ENCODE peak calls at places on chromosomes 4 and X, in five cellular contexts. O is uterus, T is thoracic aorta, P is stomach, I is hepatocyte. S is an unnamed sample.

GRCh38 chrX:95764972-95765451 is 919.6 kb upstream of the DIAPH2 start:
- DNase-seq in O (no peak), T (no peak), I (peak; percentile 75), P (no peak), S (peak; percentile 44)

GRCh38 chr4:22901631-22902030 is 208.9 kb downstream of the GBA3 start:
- DNase-seq in P (no peak), I (no peak), O (no peak), T (no peak), S (no peak)

GRCh38 chr4:89048906-89049601 is 7.9 kb downstream of the FAM13A start:
- DNase-seq in I (no peak), O (no peak), T (no peak), P (no peak), S (no peak)

GRCh38 chr4:153465583-153465921 is 608 bp upstream of the TMEM131L start:
- DNase-seq in P (peak; percentile 41), I (peak; percentile 60), O (peak; percentile 59), T (peak; percentile 24), S (peak; percentile 59)

GRCh38 chr4:155660436-155660835 is 6.2 kb upstream of the GUCY1A1 start:
- DNase-seq in T (no peak), I (no peak), O (no peak), P (no peak), S (no peak)

GRCh38 chrX:21926527-21927278 is 13.8 kb upstream of the SMS start:
- DNase-seq in T (no peak), O (no peak), P (no peak), I (peak; percentile 60), S (peak; percentile 96)

GRCh38 chr4:2469192-2469984 is 482 bp downstream of the RNF4 start:
- DNase-seq in T (no peak), I (peak; percentile 66), P (peak; percentile 67), O (no peak), S (peak; percentile 27)

GRCh38 chr4:139207247-139207646 is 30.2 kb upstream of the ELF2 start:
- DNase-seq in I (no peak), T (no peak), O (no peak), P (no peak), S (no peak)

GRCh38 chrX:18696653-18697052 is 10.8 kb upstream of the PPEF1 start:
- DNase-seq in T (no peak), I (no peak), P (no peak), O (no peak), S (no peak)

GRCh38 chr4:126106658-126107057 is 791.9 kb downstream of the FAT4 start:
- DNase-seq in P (no peak), I (no peak), T (no peak), O (no peak), S (peak; percentile 6)

GRCh38 chr4:156169011-156169410 is 215.3 kb upstream of the CTSO start:
- DNase-seq in T (no peak), O (peak; percentile 70), P (no peak), I (peak; percentile 72), S (peak; percentile 94)

GRCh38 chr4:154720123-154720522 is 23.7 kb upstream of the LRAT start:
- DNase-seq in O (no peak), P (no peak), T (no peak), I (no peak), S (peak; percentile 50)

GRCh38 chr4:162392938-162393337 is 229.1 kb upstream of the FSTL5 start:
- DNase-seq in P (no peak), I (no peak), O (no peak), T (no peak), S (no peak)

GRCh38 chr4:55176497-55176896 is 51.1 kb upstream of the KDR start:
- DNase-seq in T (no peak), O (no peak), I (no peak), P (no peak), S (no peak)

GRCh38 chr4:38523524-38524448 is 140.2 kb upstream of the KLF3 start:
- DNase-seq in T (no peak), I (no peak), P (no peak), O (no peak), S (no peak)

GRCh38 chr4:173426064-173426463 is 27.1 kb upstream of the SCRG1 start:
- DNase-seq in P (no peak), T (no peak), I (no peak), O (no peak), S (no peak)

GRCh38 chrX:84046403-84046984 is 141.5 kb downstream of the RPS6KA6 start:
- DNase-seq in O (no peak), P (peak; percentile 31), T (no peak), I (peak; percentile 26), S (peak; percentile 37)

GRCh38 chrX:139429913-139430312 is 100.6 kb upstream of the F9 start:
- DNase-seq in I (peak; percentile 15), O (no peak), T (no peak), P (no peak), S (peak; percentile 2)

GRCh38 chr4:94678896-94679295 is 78.9 kb upstream of the BMPR1B start:
- DNase-seq in T (no peak), I (no peak), P (no peak), O (no peak), S (peak; percentile 16)

GRCh38 chrX:130091976-130092522 is 18.2 kb downstream of the ELF4 start:
- DNase-seq in P (peak; percentile 63), O (no peak), T (no peak), I (peak; percentile 32), S (no peak)
- TF ChIP-seq CTCF in P (no peak), O (no peak), T (no peak), I (no peak), S (no peak)

GRCh38 chr4:105626846-105627245 is 74.4 kb downstream of the ARHGEF38 start:
- DNase-seq in O (no peak), P (no peak), I (no peak), T (no peak), S (no peak)
- H3K4me3 ChIP-seq in O (no peak overlapping the region), P (no peak overlapping the region), I (no peak overlapping the region), T (no peak overlapping the region), S (no peak overlapping the region)

GRCh38 chr4:77699731-77700210 is 94.2 kb downstream of the CXCL13 start:
- DNase-seq in T (no peak), P (no peak), O (no peak), I (peak; percentile 67), S (peak; percentile 90)
- TF ChIP-seq CTCF in T (no peak), P (no peak), O (no peak), I (peak; percentile 24), S (peak; percentile 32)

GRCh38 chrX:16771483-16772398 is 14.5 kb upstream of the TXLNG start:
- DNase-seq in P (no peak), I (peak; percentile 78), T (no peak), O (no peak), S (peak; percentile 88)

GRCh38 chrX:16770970-16771482 is 15.2 kb upstream of the TXLNG start:
- DNase-seq in O (no peak), P (no peak), T (no peak), I (no peak), S (no peak)

GRCh38 chrX:16774746-16775145 is 11.5 kb upstream of the TXLNG start:
- DNase-seq in O (no peak), T (no peak), I (no peak), P (no peak), S (no peak)

GRCh38 chrX:16772460-16772859 is 13.8 kb upstream of the TXLNG start:
- DNase-seq in I (no peak), P (no peak), O (no peak), T (no peak), S (no peak)
- H3K4me3 ChIP-seq in I (no peak overlapping the region), P (no peak overlapping the region), O (no peak overlapping the region), T (no peak overlapping the region), S (no peak overlapping the region)

GRCh38 chrX:413322-414201 is 26.9 kb upstream of the PPP2R3B start:
- DNase-seq in O (no peak), T (no peak), I (no peak), P (no peak), S (no peak)
- TF ChIP-seq CTCF in O (no peak), T (peak; percentile 36), I (no peak), P (no peak), S (no peak)

GRCh38 chr4:73836373-73837269 is at the start of gene CXCL6:
- DNase-seq in I (peak; percentile 27), O (no peak), P (peak; percentile 48), T (no peak), S (no peak)
- H3K4me3 ChIP-seq in I (no peak within 1 kb of the TSS), O (peak within 1 kb of the TSS; percentile 9), P (peak within 1 kb of the TSS; percentile 39), T (peak within 1 kb of the TSS; percentile 71), S (peak within 1 kb of the TSS; percentile 58)

GRCh38 chr4:107380836-107381438 is 339.1 kb downstream of the PAPSS1 start:
- DNase-seq in I (no peak), O (no peak), P (no peak), T (no peak), S (peak; percentile 11)
- TF ChIP-seq CTCF in I (no peak), O (no peak), P (no peak), T (no peak), S (peak; percentile 15)